ENCODE peak calls at places on chromosome 16, in six cellular contexts. One of them, this sample, is unnamed.

GRCh38 chr16:77834600-77834963 is 46.2 kb downstream of the VAT1L start:
- DNase-seq in iris pigment epithelial cell: peak; percentile 65
- DNase-seq in ACHN: no peak
- DNase-seq in activated T-cell treated with anti-CD3 and anti-CD28 coated beads for 1 hour: no peak
- DNase-seq in NCI-H1930: no peak
- DNase-seq in fibroblast of lung: peak; percentile 99
- DNase-seq in this sample: no peak

GRCh38 chr16:25812215-25812614 is 120.5 kb downstream of the HS3ST4 start:
- DNase-seq in iris pigment epithelial cell: no peak
- DNase-seq in ACHN: no peak
- DNase-seq in activated T-cell treated with anti-CD3 and anti-CD28 coated beads for 1 hour: no peak
- DNase-seq in NCI-H1930: no peak
- DNase-seq in fibroblast of lung: no peak
- DNase-seq in this sample: no peak

GRCh38 chr16:85781156-85781555 is 18.2 kb downstream of the EMC8 start:
- DNase-seq in iris pigment epithelial cell: no peak
- DNase-seq in ACHN: no peak
- DNase-seq in activated T-cell treated with anti-CD3 and anti-CD28 coated beads for 1 hour: no peak
- DNase-seq in NCI-H1930: no peak
- DNase-seq in fibroblast of lung: no peak
- DNase-seq in this sample: no peak

GRCh38 chr16:75096730-75097129 is 19.9 kb downstream of the LDHD start:
- DNase-seq in iris pigment epithelial cell: no peak
- DNase-seq in ACHN: peak; percentile 16
- DNase-seq in activated T-cell treated with anti-CD3 and anti-CD28 coated beads for 1 hour: no peak
- DNase-seq in NCI-H1930: no peak
- DNase-seq in fibroblast of lung: no peak
- DNase-seq in this sample: no peak

GRCh38 chr16:10979717-10980601 is 35.6 kb downstream of the CLEC16A start:
- DNase-seq in iris pigment epithelial cell: peak; percentile 31
- DNase-seq in ACHN: no peak
- DNase-seq in activated T-cell treated with anti-CD3 and anti-CD28 coated beads for 1 hour: no peak
- DNase-seq in NCI-H1930: no peak
- DNase-seq in fibroblast of lung: peak; percentile 53
- DNase-seq in this sample: no peak

GRCh38 chr16:90031931-90032663 is 12.8 kb upstream of the DBNDD1 start:
- DNase-seq in iris pigment epithelial cell: peak; percentile 31
- DNase-seq in ACHN: no peak
- DNase-seq in activated T-cell treated with anti-CD3 and anti-CD28 coated beads for 1 hour: no peak
- DNase-seq in NCI-H1930: no peak
- DNase-seq in fibroblast of lung: peak; percentile 30
- DNase-seq in this sample: no peak

GRCh38 chr16:77967054-77968035 is 55.0 kb upstream of the CLEC3A start:
- DNase-seq in iris pigment epithelial cell: no peak
- DNase-seq in ACHN: no peak
- DNase-seq in activated T-cell treated with anti-CD3 and anti-CD28 coated beads for 1 hour: no peak
- DNase-seq in NCI-H1930: no peak
- DNase-seq in fibroblast of lung: no peak
- DNase-seq in this sample: no peak

GRCh38 chr16:46690281-46691178 is 1.1 kb downstream of the ORC6 start:
- DNase-seq in iris pigment epithelial cell: peak; percentile 46
- DNase-seq in ACHN: no peak
- DNase-seq in activated T-cell treated with anti-CD3 and anti-CD28 coated beads for 1 hour: no peak
- DNase-seq in NCI-H1930: no peak
- DNase-seq in fibroblast of lung: peak; percentile 39
- DNase-seq in this sample: no peak

GRCh38 chr16:89072216-89073130 is 21.2 kb upstream of the ACSF3 start:
- DNase-seq in iris pigment epithelial cell: peak; percentile 12
- DNase-seq in ACHN: no peak
- DNase-seq in activated T-cell treated with anti-CD3 and anti-CD28 coated beads for 1 hour: no peak
- DNase-seq in NCI-H1930: no peak
- DNase-seq in fibroblast of lung: no peak
- DNase-seq in this sample: peak; percentile 62

GRCh38 chr16:25978227-25978626 is 286.5 kb downstream of the HS3ST4 start:
- DNase-seq in iris pigment epithelial cell: no peak
- DNase-seq in ACHN: no peak
- DNase-seq in activated T-cell treated with anti-CD3 and anti-CD28 coated beads for 1 hour: no peak
- DNase-seq in NCI-H1930: no peak
- DNase-seq in fibroblast of lung: no peak
- DNase-seq in this sample: no peak

GRCh38 chr16:25838724-25839186 is 147.0 kb downstream of the HS3ST4 start:
- DNase-seq in iris pigment epithelial cell: peak; percentile 45
- DNase-seq in ACHN: peak; percentile 71
- DNase-seq in activated T-cell treated with anti-CD3 and anti-CD28 coated beads for 1 hour: no peak
- DNase-seq in NCI-H1930: peak; percentile 56
- DNase-seq in fibroblast of lung: peak; percentile 45
- DNase-seq in this sample: peak; percentile 38

GRCh38 chr16:19479302-19479721 is 42.6 kb downstream of the GDE1 start:
- DNase-seq in iris pigment epithelial cell: no peak
- DNase-seq in ACHN: no peak
- DNase-seq in activated T-cell treated with anti-CD3 and anti-CD28 coated beads for 1 hour: no peak
- DNase-seq in NCI-H1930: no peak
- DNase-seq in fibroblast of lung: no peak
- DNase-seq in this sample: no peak

GRCh38 chr16:2773188-2773968 is 3.7 kb downstream of the ELOB start:
- DNase-seq in iris pigment epithelial cell: no peak
- DNase-seq in ACHN: no peak
- DNase-seq in activated T-cell treated with anti-CD3 and anti-CD28 coated beads for 1 hour: no peak
- DNase-seq in NCI-H1930: no peak
- DNase-seq in fibroblast of lung: peak; percentile 41
- DNase-seq in this sample: no peak

GRCh38 chr16:19005561-19006445 is 22.1 kb downstream of the TMC7 start:
- DNase-seq in iris pigment epithelial cell: no peak
- DNase-seq in ACHN: no peak
- DNase-seq in activated T-cell treated with anti-CD3 and anti-CD28 coated beads for 1 hour: no peak
- DNase-seq in NCI-H1930: no peak
- DNase-seq in fibroblast of lung: peak; percentile 46
- DNase-seq in this sample: no peak

GRCh38 chr16:68379472-68380347 is 68.6 kb downstream of the SMPD3 start:
- DNase-seq in iris pigment epithelial cell: no peak
- DNase-seq in ACHN: no peak
- DNase-seq in activated T-cell treated with anti-CD3 and anti-CD28 coated beads for 1 hour: no peak
- DNase-seq in NCI-H1930: no peak
- DNase-seq in fibroblast of lung: no peak
- DNase-seq in this sample: no peak

GRCh38 chr16:11240636-11241473 is 15.1 kb downstream of the SOCS1 start:
- DNase-seq in iris pigment epithelial cell: no peak
- DNase-seq in ACHN: no peak
- DNase-seq in activated T-cell treated with anti-CD3 and anti-CD28 coated beads for 1 hour: no peak
- DNase-seq in NCI-H1930: no peak
- DNase-seq in fibroblast of lung: no peak
- DNase-seq in this sample: no peak

GRCh38 chr16:72112452-72112792 is 18.8 kb downstream of the DHX38 start:
- DNase-seq in iris pigment epithelial cell: no peak
- DNase-seq in ACHN: no peak
- DNase-seq in activated T-cell treated with anti-CD3 and anti-CD28 coated beads for 1 hour: no peak
- DNase-seq in NCI-H1930: no peak
- DNase-seq in fibroblast of lung: no peak
- DNase-seq in this sample: no peak

GRCh38 chr16:88005148-88005547 is 53.9 kb downstream of the BANP start:
- DNase-seq in iris pigment epithelial cell: no peak
- DNase-seq in ACHN: no peak
- DNase-seq in activated T-cell treated with anti-CD3 and anti-CD28 coated beads for 1 hour: no peak
- DNase-seq in NCI-H1930: no peak
- DNase-seq in fibroblast of lung: no peak
- DNase-seq in this sample: no peak

GRCh38 chr16:67548265-67549126 is 13.8 kb upstream of the CTCF start:
- DNase-seq in iris pigment epithelial cell: no peak
- DNase-seq in ACHN: no peak
- DNase-seq in activated T-cell treated with anti-CD3 and anti-CD28 coated beads for 1 hour: no peak
- DNase-seq in NCI-H1930: no peak
- DNase-seq in fibroblast of lung: no peak
- DNase-seq in this sample: no peak

GRCh38 chr16:4383591-4384495 is 12.2 kb downstream of the VASN start:
- DNase-seq in iris pigment epithelial cell: no peak
- DNase-seq in ACHN: no peak
- DNase-seq in activated T-cell treated with anti-CD3 and anti-CD28 coated beads for 1 hour: no peak
- DNase-seq in NCI-H1930: no peak
- DNase-seq in fibroblast of lung: no peak
- DNase-seq in this sample: no peak

GRCh38 chr16:29790949-29791844 is 646 bp downstream of the KIF22 start:
- DNase-seq in iris pigment epithelial cell: peak; percentile 17
- DNase-seq in ACHN: peak; percentile 30
- DNase-seq in activated T-cell treated with anti-CD3 and anti-CD28 coated beads for 1 hour: no peak
- DNase-seq in NCI-H1930: no peak
- DNase-seq in fibroblast of lung: no peak
- DNase-seq in this sample: no peak

GRCh38 chr16:73091199-73091598 is 43.3 kb upstream of the ZFHX3 start:
- DNase-seq in iris pigment epithelial cell: no peak
- DNase-seq in ACHN: no peak
- DNase-seq in activated T-cell treated with anti-CD3 and anti-CD28 coated beads for 1 hour: no peak
- DNase-seq in NCI-H1930: no peak
- DNase-seq in fibroblast of lung: no peak
- DNase-seq in this sample: no peak

GRCh38 chr16:15749985-15750384 is 99.9 kb downstream of the NDE1 start:
- DNase-seq in iris pigment epithelial cell: no peak
- DNase-seq in ACHN: no peak
- DNase-seq in activated T-cell treated with anti-CD3 and anti-CD28 coated beads for 1 hour: no peak
- DNase-seq in NCI-H1930: no peak
- DNase-seq in fibroblast of lung: no peak
- DNase-seq in this sample: no peak

GRCh38 chr16:70467113-70467512 is 12.7 kb downstream of the FCSK start:
- DNase-seq in iris pigment epithelial cell: no peak
- DNase-seq in ACHN: no peak
- DNase-seq in activated T-cell treated with anti-CD3 and anti-CD28 coated beads for 1 hour: no peak
- DNase-seq in NCI-H1930: no peak
- DNase-seq in fibroblast of lung: no peak
- DNase-seq in this sample: no peak

GRCh38 chr16:48194828-48195566 is 39.2 kb upstream of the ABCC12 start:
- DNase-seq in iris pigment epithelial cell: peak; percentile 76
- DNase-seq in ACHN: no peak
- DNase-seq in activated T-cell treated with anti-CD3 and anti-CD28 coated beads for 1 hour: no peak
- DNase-seq in NCI-H1930: no peak
- DNase-seq in fibroblast of lung: peak; percentile 35
- DNase-seq in this sample: peak; percentile 65

GRCh38 chr16:27729516-27730304 is 179.8 kb downstream of the KATNIP start:
- DNase-seq in iris pigment epithelial cell: peak; percentile 38
- DNase-seq in ACHN: no peak
- DNase-seq in activated T-cell treated with anti-CD3 and anti-CD28 coated beads for 1 hour: no peak
- DNase-seq in NCI-H1930: no peak
- DNase-seq in fibroblast of lung: peak; percentile 87
- DNase-seq in this sample: peak; percentile 25

GRCh38 chr16:31182391-31182790 is 2.5 kb downstream of the FUS start:
- DNase-seq in iris pigment epithelial cell: peak; percentile 24
- DNase-seq in ACHN: no peak
- DNase-seq in activated T-cell treated with anti-CD3 and anti-CD28 coated beads for 1 hour: no peak
- DNase-seq in NCI-H1930: no peak
- DNase-seq in fibroblast of lung: no peak
- DNase-seq in this sample: no peak

GRCh38 chr16:2964416-2965223 is 545 bp downstream of the KREMEN2 start:
- DNase-seq in iris pigment epithelial cell: no peak
- DNase-seq in ACHN: peak; percentile 89
- DNase-seq in activated T-cell treated with anti-CD3 and anti-CD28 coated beads for 1 hour: no peak
- DNase-seq in NCI-H1930: peak; percentile 86
- DNase-seq in fibroblast of lung: no peak
- DNase-seq in this sample: peak; percentile 86

GRCh38 chr16:71882505-71883192 is 1.3 kb downstream of the ZNF821 start:
- DNase-seq in iris pigment epithelial cell: peak; percentile 77
- DNase-seq in ACHN: peak; percentile 88
- DNase-seq in activated T-cell treated with anti-CD3 and anti-CD28 coated beads for 1 hour: peak; percentile 65
- DNase-seq in NCI-H1930: peak; percentile 52
- DNase-seq in fibroblast of lung: peak; percentile 66
- DNase-seq in this sample: peak; percentile 75